ENCODE peak calls at places on chromosomes 11 and 22, in ten cellular contexts. P is osteocyte; U is NAMALWA; L is suprapubic skin; A is heart left ventricle; H is stimulated activated CD8-positive, alpha-beta memory T cell treated with anti-CD3 and anti-CD28 coated beads, Interleukin-2, amount 100 ng/mL, for 1 hour; J is nephron progenitor cell; E is EL; D is cardiac muscle cell; X is HFFc6. K is an unnamed sample.

GRCh38 chr11:64233913-64234839 is at the start of gene VEGFB:
- DNase-seq in P (no peak), J (peak), A (peak), E (peak), X (no peak), U (peak), H (peak), L (peak), D (peak), K (peak)

GRCh38 chr11:112780351-112781043 is 180.7 kb upstream of the NCAM1 start:
- DNase-seq in E (no peak), A (peak), U (no peak), D (peak), J (no peak), P (no peak), H (no peak), L (no peak), X (no peak), K (no peak)

GRCh38 chr22:38973289-38974169 is 8.6 kb upstream of the APOBEC3B start:
- DNase-seq in P (no peak), U (peak), E (no peak), D (peak), J (peak), H (peak), L (no peak), X (no peak), A (no peak), K (peak)

GRCh38 chr11:14041565-14041964 is 79.0 kb downstream of the SPON1 start:
- DNase-seq in P (no peak), X (no peak), E (no peak), A (no peak), J (no peak), H (no peak), D (no peak), U (no peak), L (no peak), K (no peak)

GRCh38 chr11:112922606-112923005 is 38.6 kb upstream of the NCAM1 start:
- DNase-seq in J (no peak), E (no peak), U (no peak), L (no peak), A (no peak), X (no peak), H (no peak), P (no peak), D (no peak), K (no peak)

GRCh38 chr22:48238966-48239365 is 1476.5 kb downstream of the TBC1D22A start:
- DNase-seq in U (no peak), H (no peak), A (no peak), X (no peak), D (no peak), J (no peak), P (peak), E (no peak), L (no peak), K (no peak)

GRCh38 chr11:44860346-44860745 is 90.3 kb downstream of the TP53I11 start:
- DNase-seq in E (no peak), A (no peak), L (no peak), H (no peak), D (no peak), J (no peak), P (no peak), X (no peak), U (no peak), K (no peak)

GRCh38 chr11:134361661-134362060 is 29.9 kb downstream of the GLB1L2 start:
- DNase-seq in X (no peak), A (no peak), H (no peak), L (peak), D (no peak), E (no peak), P (no peak), U (no peak), J (no peak), K (no peak)

GRCh38 chr11:13119928-13120520 is 110.9 kb downstream of the RASSF10 start:
- DNase-seq in P (no peak), U (no peak), A (no peak), E (no peak), J (no peak), D (no peak), X (no peak), H (no peak), L (no peak), K (no peak)

GRCh38 chr11:93715797-93716396 is 25.4 kb downstream of the TAF1D start:
- DNase-seq in P (no peak), A (no peak), J (no peak), X (no peak), H (no peak), D (no peak), U (no peak), E (no peak), L (no peak), K (no peak)

GRCh38 chr22:18088825-18089568 is 11.2 kb downstream of the PEX26 start:
- DNase-seq in H (no peak), L (no peak), X (no peak), P (no peak), E (no peak), U (no peak), D (no peak), J (no peak), A (no peak), K (no peak)

GRCh38 chr22:45317551-45318167 is 7.9 kb downstream of the FAM118A start:
- DNase-seq in E (peak), D (peak), H (no peak), A (peak), P (no peak), J (no peak), X (peak), U (no peak), L (peak), K (no peak)

K was measured in T47D.